ENCODE peak calls at places on chromosomes 5 and 9, in seven cellular contexts. M is A549, H is HCT116, C is HepG2, N is hepatocyte, J is MM.1S, K is fibroblast of lung. T is an unnamed sample.

GRCh38 chr5:78221964-78222451 is 72.5 kb downstream of the AP3B1 start:
- DNase-seq in C (no peak), H (no peak), J (peak; percentile 54), N (no peak), M (peak; percentile 7), K (no peak), T (no peak)

GRCh38 chr9:71783120-71783523 is 14.8 kb upstream of the CEMIP2 start:
- DNase-seq in M (peak; percentile 49), J (no peak), N (peak; percentile 49), K (no peak), H (no peak), C (peak; percentile 45), T (no peak)

GRCh38 chr5:83767409-83767992 is 46.8 kb upstream of the HAPLN1 start:
- DNase-seq in J (no peak), N (no peak), H (peak; percentile 19), K (peak; percentile 9), M (peak; percentile 10), C (no peak), T (no peak)

GRCh38 chr5:15010936-15011335 is 139.4 kb upstream of the ANKH start:
- DNase-seq in M (no peak), H (no peak), C (peak; percentile 8), N (no peak), K (peak; percentile 35), J (no peak), T (no peak)

GRCh38 chr9:136052433-136052880 is 42.6 kb downstream of the NACC2 start:
- DNase-seq in J (no peak), H (no peak), N (peak; percentile 55), K (no peak), M (peak; percentile 81), C (peak; percentile 15), T (peak; percentile 60)

GRCh38 chr5:1784197-1785050 is 15.2 kb downstream of the MRPL36 start:
- DNase-seq in K (no peak), N (no peak), J (no peak), C (no peak), M (no peak), H (no peak), T (no peak)

GRCh38 chr5:66633754-66634153 is 37.6 kb downstream of the MAST4 start:
- DNase-seq in N (peak; percentile 8), K (no peak), C (peak; percentile 25), M (no peak), J (no peak), H (no peak), T (peak; percentile 41)

GRCh38 chr9:89593776-89594427 is 10.9 kb upstream of the GADD45G start:
- DNase-seq in J (peak; percentile 62), M (peak; percentile 56), N (peak; percentile 84), H (no peak), K (no peak), C (peak; percentile 47), T (peak; percentile 81)

GRCh38 chr9:21796768-21797167 is 5.7 kb upstream of the MTAP start:
- DNase-seq in H (no peak), M (peak; percentile 68), K (no peak), N (peak; percentile 35), J (no peak), C (no peak), T (no peak)

GRCh38 chr5:32679218-32679617 is 31.9 kb upstream of the NPR3 start:
- DNase-seq in M (peak; percentile 33), K (peak; percentile 12), J (no peak), N (no peak), H (no peak), C (no peak), T (no peak)

GRCh38 chr9:35731415-35732184 is 395 bp downstream of the TLN1 start:
- DNase-seq in K (peak; percentile 43), H (no peak), M (peak; percentile 36), N (no peak), J (no peak), C (peak; percentile 53), T (no peak)

GRCh38 chr5:149452007-149452664 is 73.0 kb upstream of the IL17B start:
- DNase-seq in J (no peak), M (no peak), H (no peak), N (peak; percentile 89), K (peak; percentile 56), C (peak; percentile 98), T (peak; percentile 57)

GRCh38 chr9:121023064-121023463 is 27.0 kb downstream of the C5 start:
- DNase-seq in H (peak; percentile 41), K (no peak), J (no peak), M (peak; percentile 69), N (no peak), C (peak; percentile 31), T (no peak)

GRCh38 chr9:21043841-21044240 is 12.4 kb upstream of the HACD4 start:
- DNase-seq in C (no peak), M (no peak), N (no peak), H (no peak), J (no peak), K (no peak), T (no peak)

GRCh38 chr5:173814053-173814452 is 74.1 kb upstream of the CPEB4 start:
- DNase-seq in N (no peak), M (no peak), J (no peak), K (no peak), C (no peak), H (no peak), T (no peak)

GRCh38 chr5:83162598-83162997 is 85.3 kb downstream of the XRCC4 start:
- DNase-seq in C (no peak), H (no peak), M (no peak), N (no peak), J (no peak), K (no peak), T (no peak)

GRCh38 chr5:63822633-63823032 is 139.6 kb downstream of the HTR1A start:
- DNase-seq in M (no peak), N (no peak), K (no peak), J (no peak), H (no peak), C (no peak), T (no peak)

GRCh38 chr5:111984044-111984443 is 227.1 kb upstream of the NREP start:
- DNase-seq in H (no peak), K (peak; percentile 42), M (peak; percentile 9), C (no peak), N (no peak), J (no peak), T (no peak)

GRCh38 chr5:115325291-115326019 is 29.0 kb upstream of the CCDC112 start:
- DNase-seq in N (no peak), K (peak; percentile 80), C (no peak), H (no peak), M (no peak), J (no peak), T (no peak)

GRCh38 chr5:64792474-64792873 is 23.7 kb downstream of the CWC27 start:
- DNase-seq in K (no peak), C (peak; percentile 47), J (no peak), M (no peak), N (no peak), H (no peak), T (no peak)

GRCh38 chr5:1314564-1314982 is 19.7 kb upstream of the TERT start:
- DNase-seq in C (no peak), N (no peak), K (no peak), H (no peak), J (peak; percentile 42), M (no peak), T (no peak)

GRCh38 chr5:94508421-94509148 is 109.8 kb downstream of the KIAA0825 start:
- DNase-seq in J (no peak), H (no peak), K (no peak), C (no peak), N (no peak), M (no peak), T (no peak)

GRCh38 chr9:96817973-96818372 is 36.3 kb downstream of the ZNF782 start:
- DNase-seq in M (no peak), J (no peak), C (no peak), K (no peak), N (no peak), H (no peak), T (no peak)
- H3K9me3 ChIP-seq in M (peaks cover 96% of the 10 kb centered on the region), J (peaks cover 2% of the 10 kb centered on the region), C (peaks cover 94% of the 10 kb centered on the region), K (peaks cover 2% of the 10 kb centered on the region), N (peaks cover 74% of the 10 kb centered on the region), H (peaks cover 58% of the 10 kb centered on the region), T (peaks cover 79% of the 10 kb centered on the region)

DNA sequence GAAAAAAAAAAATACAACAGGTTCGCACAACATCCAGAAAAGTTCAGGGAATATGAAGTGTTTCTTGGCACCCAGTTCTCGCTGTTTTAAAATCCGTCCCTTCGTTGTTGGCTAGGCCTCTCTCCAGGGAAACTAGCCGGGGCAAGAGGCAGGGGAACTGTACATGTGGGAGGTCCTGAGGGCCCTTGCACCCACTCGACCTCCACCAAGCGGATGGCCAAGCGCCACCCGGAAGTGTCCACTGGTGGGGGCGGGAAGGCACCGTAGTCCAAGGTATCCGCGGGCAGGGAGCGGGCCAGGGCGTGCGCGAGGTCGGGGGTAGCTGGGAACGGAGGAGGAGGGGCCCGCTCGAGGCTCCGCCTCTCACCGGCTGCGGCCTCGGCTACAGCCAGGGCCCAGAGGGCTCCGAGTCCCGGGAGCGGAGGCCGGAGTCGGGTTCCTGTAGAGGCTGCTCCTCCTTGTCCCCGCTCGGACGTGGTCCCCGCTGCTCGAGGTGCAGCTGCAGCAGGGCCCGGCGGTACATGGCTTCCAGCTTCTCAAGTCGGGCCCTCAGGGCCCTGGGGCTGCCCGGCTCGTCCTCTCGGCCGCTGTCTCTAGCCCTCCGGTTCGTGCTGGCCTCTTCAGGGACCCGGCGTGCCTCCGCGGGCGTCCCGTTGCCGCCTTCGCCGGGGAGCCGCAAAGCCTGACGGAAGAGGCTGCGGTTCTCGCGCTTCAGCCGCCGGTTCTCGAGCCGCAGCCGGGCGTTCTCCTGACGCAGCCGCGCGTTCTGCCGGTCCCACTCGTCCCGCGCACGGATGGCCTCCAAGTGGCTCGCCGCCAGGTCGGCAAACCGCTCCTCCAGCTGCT is 720 bp downstream of the TUSC1 start:
- DNase-seq in M (peak; percentile 81), K (peak; percentile 80), C (no peak), J (no peak), N (peak; percentile 80), H (no peak), T (peak; percentile 53)
- H3K4me2 ChIP-seq in M (peak overlapping the region; percentile 92), K (peak overlapping the region; percentile 89), C (no peak overlapping the region), J (peak overlapping the region; percentile 54), N (peak overlapping the region; percentile 75), H (no peak overlapping the region), T (peak overlapping the region; percentile 62)

GRCh38 chr9:16039103-16039987 is 486.5 kb downstream of the CCDC171 start:
- DNase-seq in M (no peak), J (no peak), N (no peak), C (peak; percentile 23), H (peak; percentile 34), K (peak; percentile 47), T (no peak)
- H3K27ac ChIP-seq in M (no peak overlapping the region), J (no peak overlapping the region), N (peak overlapping the region; percentile 60), C (no peak overlapping the region), H (no peak overlapping the region), K (no peak overlapping the region), T (no peak overlapping the region)

DNA sequence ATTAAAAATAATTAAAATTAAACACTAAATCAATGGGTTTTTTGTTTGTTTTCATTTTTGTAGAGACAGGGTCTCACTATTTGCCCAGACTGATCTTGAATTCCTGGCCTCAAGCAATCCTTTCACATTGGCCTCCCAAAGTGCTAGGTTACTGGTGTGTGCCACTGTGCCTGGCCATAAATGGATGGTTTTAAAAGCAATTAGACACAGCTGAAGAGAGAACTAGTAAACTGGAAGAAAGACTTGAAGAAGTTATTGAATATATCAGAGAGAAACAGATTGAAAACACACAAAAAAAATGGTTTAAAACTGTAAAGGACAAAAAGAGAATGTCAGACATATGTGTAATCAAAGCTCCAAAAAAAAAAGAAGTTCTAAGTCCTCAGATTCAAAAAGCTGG is 83.0 kb downstream of the DENND1A start:
- DNase-seq in H (no peak), N (no peak), M (no peak), J (no peak), K (no peak), C (no peak), T (no peak)
- H3K9me3 ChIP-seq in H (peaks cover 12% of the 10 kb centered on the region), N (peaks cover 10% of the 10 kb centered on the region), M (peaks cover 39% of the 10 kb centered on the region), J (no peaks in the 10 kb centered on the region), K (no peaks in the 10 kb centered on the region), C (peaks cover 16% of the 10 kb centered on the region), T (peaks cover 15% of the 10 kb centered on the region)